ENCODE peak calls at places on chromosomes 2 and 18, in seven cellular contexts. T is IMR-90, J is neuronal stem cell, A is H1, R is mesenchymal stem cell, K is mesendoderm, U is trophoblast cell. W is an unnamed sample.

GRCh38 chr2:217451634-217452033 is 551.2 kb downstream of the TNS1 start:
- DNase-seq in U (no peak), J (no peak), T (peak), A (no peak), R (peak), K (peak), W (no peak)

GRCh38 chr2:84713441-84713840 is 167.4 kb downstream of the TRABD2A start:
- DNase-seq in T (peak), K (no peak), R (no peak), J (no peak), U (no peak), A (no peak), W (no peak)

GRCh38 chr2:38174646-38175096 is 98.7 kb upstream of the CYP1B1 start:
- DNase-seq in A (no peak), R (peak), U (peak), T (peak), K (peak), J (no peak), W (no peak)

GRCh38 chr2:133566967-133567645 is 1.2 kb downstream of the NCKAP5 start:
- DNase-seq in T (peak), A (no peak), K (peak), U (no peak), J (no peak), R (peak), W (peak)

GRCh38 chr2:231930601-231931281 is 4.5 kb upstream of the NPPC start:
- DNase-seq in J (no peak), R (no peak), T (no peak), U (no peak), K (no peak), A (no peak), W (no peak)

GRCh38 chr2:128465246-128466170 is 146.8 kb upstream of the HS6ST1 start:
- DNase-seq in T (no peak), K (no peak), R (no peak), U (no peak), J (no peak), A (no peak), W (peak)

GRCh38 chr2:191927991-191928390 is 81.1 kb upstream of the CAVIN2 start:
- DNase-seq in A (no peak), R (peak), K (no peak), U (no peak), T (peak), J (no peak), W (no peak)

GRCh38 chr2:157903626-157904025 is 27.5 kb upstream of the ACVR1 start:
- DNase-seq in T (no peak), A (no peak), U (no peak), R (no peak), K (no peak), J (no peak), W (no peak)

GRCh38 chr2:234677758-234678538 is 181.1 kb upstream of the ARL4C start:
- DNase-seq in T (peak), A (no peak), R (peak), K (no peak), U (no peak), J (no peak), W (peak)

GRCh38 chr2:102667072-102667471 is 47.7 kb downstream of the SLC9A2 start:
- DNase-seq in J (no peak), A (no peak), U (no peak), R (no peak), K (no peak), T (no peak), W (no peak)

GRCh38 chr2:174328309-174329156 is 6.2 kb upstream of the SP9 start:
- DNase-seq in T (no peak), U (no peak), K (peak), J (peak), R (peak), A (no peak), W (peak)

GRCh38 chr2:174327559-174327897 is 7.2 kb upstream of the SP9 start:
- DNase-seq in K (no peak), U (no peak), T (no peak), J (no peak), R (no peak), A (no peak), W (no peak)

GRCh38 chr2:174327958-174328308 is 6.8 kb upstream of the SP9 start:
- DNase-seq in U (no peak), A (no peak), T (no peak), R (peak), K (peak), J (peak), W (no peak)

GRCh38 chr2:174330945-174331619 is 3.7 kb upstream of the SP9 start:
- DNase-seq in U (no peak), T (no peak), K (peak), R (peak), J (peak), A (no peak), W (no peak)

DNA sequence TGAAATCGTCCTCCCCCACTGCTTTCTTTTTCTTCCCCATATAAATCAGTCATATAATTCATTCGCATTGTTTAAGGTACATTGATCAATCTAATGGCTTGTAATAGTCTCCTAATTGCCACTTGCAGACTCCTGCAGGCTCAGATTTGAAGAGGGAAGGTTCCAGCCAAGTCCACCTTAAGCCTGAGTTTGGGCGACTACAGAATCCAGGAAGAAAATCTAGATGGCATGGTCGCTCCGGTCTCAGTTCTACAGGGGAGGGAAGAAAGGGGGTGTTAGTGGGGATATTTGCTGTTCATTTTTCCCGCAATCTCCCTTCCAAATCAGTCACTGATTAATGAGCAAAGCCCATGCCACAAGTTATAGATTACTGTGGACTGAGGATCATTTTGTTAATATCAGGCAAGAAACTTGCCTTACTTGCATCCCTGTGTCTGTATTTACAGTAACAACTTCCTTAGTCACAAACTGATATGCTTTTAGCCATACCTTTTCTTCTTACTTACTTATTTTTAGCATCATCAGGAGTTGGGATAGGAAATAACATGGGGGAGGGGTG is 5.5 kb upstream of the SP9 start:
- DNase-seq in T (no peak), J (no peak), K (no peak), A (no peak), R (no peak), U (no peak), W (no peak)
- H2AK5ac ChIP-seq in T (no peak), J (no peak), K (no peak), A (no peak), R (no peak), U (no peak), W (no peak)

GRCh38 chr2:227389661-227390060 is 1.9 kb upstream of the SCYGR1 start:
- DNase-seq in A (no peak), R (no peak), U (no peak), J (no peak), K (no peak), T (no peak), W (no peak)

GRCh38 chr2:227389231-227389630 is 1.5 kb upstream of the SCYGR1 start:
- DNase-seq in A (no peak), R (no peak), T (no peak), U (no peak), J (no peak), K (no peak), W (no peak)

GRCh38 chr2:227388537-227389011 is 825 bp upstream of the SCYGR1 start:
- DNase-seq in U (peak), T (peak), K (no peak), A (no peak), J (no peak), R (no peak), W (no peak)

GRCh38 chr2:227394403-227394802 is 6.7 kb upstream of the SCYGR1 start:
- DNase-seq in K (no peak), J (no peak), U (no peak), T (no peak), R (no peak), A (no peak), W (no peak)

DNA sequence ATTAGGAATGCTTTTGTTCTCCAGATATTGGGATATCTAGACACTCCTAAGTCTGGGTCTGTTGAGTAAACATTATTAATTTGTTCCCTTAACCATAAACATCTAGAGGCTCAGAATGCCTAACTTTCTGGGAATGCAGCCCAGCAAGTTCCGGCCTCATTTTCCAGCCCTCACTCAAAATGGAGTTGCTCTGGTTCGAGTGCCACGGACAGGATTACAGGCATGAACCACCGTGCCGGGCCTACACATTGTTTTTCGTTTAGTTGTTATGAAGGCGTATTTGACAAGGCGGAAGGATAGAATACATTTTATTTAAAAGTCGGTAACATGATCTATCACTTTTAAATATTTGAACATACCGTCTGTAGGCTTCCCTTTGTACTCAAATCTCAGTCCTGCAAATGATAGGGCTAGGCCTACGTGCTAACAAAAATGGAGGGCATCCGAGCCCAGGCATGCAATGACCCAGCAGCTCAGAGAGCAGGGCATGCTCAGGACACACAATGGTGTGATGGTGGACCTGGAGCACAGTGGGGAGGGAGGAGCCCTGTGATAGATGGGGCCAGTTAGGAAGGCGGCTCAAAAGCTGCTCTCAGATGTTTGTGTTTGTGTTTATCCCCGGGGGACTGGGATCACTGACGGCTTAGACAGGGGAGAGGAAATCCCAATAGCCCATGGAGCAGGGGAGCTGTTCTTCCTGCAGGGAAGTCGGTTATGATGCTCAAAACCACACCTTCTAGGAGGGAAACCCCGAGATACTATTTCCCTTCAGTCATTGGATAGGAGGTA is 2.9 kb upstream of the SCYGR1 start:
- DNase-seq in R (no peak), K (no peak), A (no peak), U (peak), T (no peak), J (no peak), W (no peak)
- H2AK5ac ChIP-seq in R (no peak), K (no peak), A (no peak), U (no peak), T (peak), J (no peak), W (no peak)

DNA sequence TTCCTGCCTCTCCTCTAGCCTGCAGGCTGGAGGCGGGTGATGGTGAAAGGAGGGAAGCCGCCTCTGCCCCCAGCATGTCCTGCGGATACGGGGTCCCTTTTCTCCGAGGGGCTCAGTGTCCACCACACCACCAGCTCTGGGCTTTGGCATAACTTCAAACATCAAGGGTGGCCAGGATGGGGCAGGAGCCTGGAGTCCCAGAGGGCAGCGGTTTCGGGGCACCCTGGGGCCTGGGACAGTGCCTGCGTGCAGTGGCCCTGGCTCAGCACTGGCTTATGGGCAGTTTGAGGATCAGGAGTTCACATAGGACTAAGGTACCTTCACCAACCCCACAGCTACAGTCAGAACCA is 85.5 kb upstream of the GPC1 start:
- DNase-seq in T (no peak), R (no peak), K (no peak), J (no peak), A (no peak), U (no peak), W (no peak)
- H2AK5ac ChIP-seq in T (no peak), R (no peak), K (no peak), J (peak), A (no peak), U (no peak), W (no peak)

DNA sequence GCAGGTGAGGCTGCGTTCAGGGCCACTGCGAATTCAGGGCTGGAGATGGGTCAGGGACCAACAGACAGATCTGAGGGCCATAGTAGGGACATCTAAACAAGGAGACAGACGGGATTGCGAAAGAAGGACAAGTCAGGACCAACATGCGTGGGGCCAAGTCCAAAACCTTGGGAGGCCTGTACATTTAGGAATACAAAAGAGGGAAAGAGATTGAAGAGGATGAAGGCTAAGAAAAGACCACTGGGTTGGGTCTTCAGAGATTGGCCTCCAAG is 70.1 kb downstream of the ACAA2 start:
- DNase-seq in J (no peak), R (no peak), A (no peak), K (no peak), T (no peak), U (no peak), W (no peak)
- H2AK5ac ChIP-seq in J (no peak), R (no peak), A (no peak), K (peak), T (no peak), U (no peak), W (no peak)

DNA sequence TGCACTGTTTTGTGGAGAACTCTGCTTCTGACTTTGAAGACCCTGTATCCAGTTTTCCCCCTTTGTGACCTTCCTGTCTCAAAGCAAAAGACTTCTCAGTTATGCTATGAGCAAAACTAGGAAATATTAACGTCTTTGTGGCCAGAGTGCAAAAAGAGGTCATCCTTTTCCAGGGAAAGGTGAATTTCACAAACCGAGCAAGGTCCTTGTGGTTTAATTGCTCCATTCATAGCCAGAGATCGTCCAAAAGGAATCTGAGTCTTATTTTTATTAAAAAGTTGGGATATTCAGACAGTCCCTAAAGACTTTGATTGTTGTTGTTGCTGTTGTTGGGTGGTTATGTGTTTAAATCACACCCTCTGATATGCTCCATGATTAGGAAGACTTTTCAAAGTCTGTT is 77.4 kb downstream of the NAB1 start:
- DNase-seq in U (no peak), R (no peak), T (peak), K (no peak), A (no peak), J (no peak), W (no peak)
- H2AK5ac ChIP-seq in U (no peak), R (no peak), T (no peak), K (no peak), A (no peak), J (no peak), W (no peak)

DNA sequence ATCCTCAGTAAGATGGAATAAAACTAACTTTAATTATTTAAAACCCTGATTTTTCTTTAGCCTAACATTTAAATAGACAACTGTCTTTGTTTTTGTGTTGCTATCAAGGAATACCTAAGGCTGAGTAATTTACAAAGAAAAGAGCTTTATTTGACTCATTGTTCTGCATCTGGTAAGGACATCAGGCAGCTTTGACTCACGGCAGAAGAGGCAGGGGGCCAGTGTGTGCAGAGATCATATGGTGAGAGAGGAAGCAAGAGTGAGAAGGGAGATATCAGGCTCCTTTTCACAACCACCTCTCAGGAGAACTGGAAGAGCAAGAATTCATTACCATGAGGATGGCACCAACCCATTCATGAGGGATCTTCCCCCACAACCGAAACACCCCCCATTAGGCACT is 64.6 kb upstream of the TFPI start:
- DNase-seq in R (no peak), U (no peak), A (no peak), K (peak), T (peak), J (no peak), W (no peak)
- H2AK5ac ChIP-seq in R (no peak), U (no peak), A (no peak), K (no peak), T (no peak), J (no peak), W (no peak)